ENCODE peak calls at places on chromosomes 1 and 21, in ten cellular contexts. One of them, this sample, is unnamed.

GRCh38 chr1:19374402-19374801 is 62.3 kb downstream of the SLC66A1 start:
- DNase-seq in progenitor cell of endocrine pancreas: peak
- DNase-seq in RWPE1: no peak
- DNase-seq in AG04450: no peak
- DNase-seq in IMR-90: no peak
- DNase-seq in glutamatergic neuron: peak
- DNase-seq in fibroblast of mammary gland: no peak
- DNase-seq in cardiac muscle cell: no peak
- DNase-seq in tibial artery: no peak
- DNase-seq in bronchial epithelial cell: no peak
- DNase-seq in this sample: no peak

GRCh38 chr1:238205045-238205662 is 314.4 kb upstream of the ZP4 start:
- DNase-seq in AG04450: no peak
- DNase-seq in glutamatergic neuron: no peak
- DNase-seq in cardiac muscle cell: no peak
- DNase-seq in bronchial epithelial cell: no peak
- DNase-seq in RWPE1: no peak
- DNase-seq in IMR-90: no peak
- DNase-seq in fibroblast of mammary gland: no peak
- DNase-seq in tibial artery: no peak
- DNase-seq in progenitor cell of endocrine pancreas: no peak
- DNase-seq in this sample: no peak

GRCh38 chr1:46248122-46248920 is 758 bp downstream of the RAD54L start:
- DNase-seq in tibial artery: no peak
- DNase-seq in glutamatergic neuron: peak
- DNase-seq in AG04450: no peak
- DNase-seq in fibroblast of mammary gland: peak
- DNase-seq in bronchial epithelial cell: peak
- DNase-seq in cardiac muscle cell: peak
- DNase-seq in progenitor cell of endocrine pancreas: no peak
- DNase-seq in RWPE1: peak
- DNase-seq in IMR-90: no peak
- DNase-seq in this sample: no peak

GRCh38 chr21:42609806-42610205 is 43.6 kb upstream of the PDE9A start:
- DNase-seq in tibial artery: no peak
- DNase-seq in progenitor cell of endocrine pancreas: no peak
- DNase-seq in AG04450: no peak
- DNase-seq in fibroblast of mammary gland: no peak
- DNase-seq in cardiac muscle cell: no peak
- DNase-seq in IMR-90: no peak
- DNase-seq in glutamatergic neuron: no peak
- DNase-seq in RWPE1: no peak
- DNase-seq in bronchial epithelial cell: no peak
- DNase-seq in this sample: no peak

GRCh38 chr1:86016076-86016746 is 140.4 kb downstream of the COL24A1 start:
- DNase-seq in cardiac muscle cell: no peak
- DNase-seq in bronchial epithelial cell: peak
- DNase-seq in tibial artery: no peak
- DNase-seq in RWPE1: no peak
- DNase-seq in progenitor cell of endocrine pancreas: no peak
- DNase-seq in fibroblast of mammary gland: no peak
- DNase-seq in AG04450: no peak
- DNase-seq in glutamatergic neuron: no peak
- DNase-seq in IMR-90: peak
- DNase-seq in this sample: no peak

GRCh38 chr1:88847618-88848017 is 43.7 kb downstream of the GTF2B start:
- DNase-seq in fibroblast of mammary gland: peak
- DNase-seq in IMR-90: no peak
- DNase-seq in glutamatergic neuron: no peak
- DNase-seq in progenitor cell of endocrine pancreas: no peak
- DNase-seq in AG04450: no peak
- DNase-seq in bronchial epithelial cell: no peak
- DNase-seq in cardiac muscle cell: no peak
- DNase-seq in tibial artery: no peak
- DNase-seq in RWPE1: no peak
- DNase-seq in this sample: no peak

GRCh38 chr21:42532466-42533181 is 19.0 kb downstream of the SLC37A1 start:
- DNase-seq in progenitor cell of endocrine pancreas: no peak
- DNase-seq in AG04450: no peak
- DNase-seq in fibroblast of mammary gland: no peak
- DNase-seq in glutamatergic neuron: no peak
- DNase-seq in tibial artery: peak
- DNase-seq in IMR-90: peak
- DNase-seq in bronchial epithelial cell: no peak
- DNase-seq in RWPE1: no peak
- DNase-seq in cardiac muscle cell: no peak
- DNase-seq in this sample: no peak

GRCh38 chr1:193538690-193539089 is 352.3 kb upstream of the B3GALT2 start:
- DNase-seq in bronchial epithelial cell: no peak
- DNase-seq in IMR-90: no peak
- DNase-seq in AG04450: no peak
- DNase-seq in cardiac muscle cell: no peak
- DNase-seq in tibial artery: no peak
- DNase-seq in progenitor cell of endocrine pancreas: no peak
- DNase-seq in fibroblast of mammary gland: no peak
- DNase-seq in RWPE1: no peak
- DNase-seq in glutamatergic neuron: no peak
- DNase-seq in this sample: no peak

GRCh38 chr21:24938592-24938991 is 668.7 kb downstream of the MRPL39 start:
- DNase-seq in tibial artery: no peak
- DNase-seq in glutamatergic neuron: no peak
- DNase-seq in IMR-90: no peak
- DNase-seq in cardiac muscle cell: no peak
- DNase-seq in fibroblast of mammary gland: no peak
- DNase-seq in RWPE1: no peak
- DNase-seq in progenitor cell of endocrine pancreas: no peak
- DNase-seq in bronchial epithelial cell: no peak
- DNase-seq in AG04450: no peak
- DNase-seq in this sample: no peak

GRCh38 chr1:200438911-200439310 is 29.1 kb upstream of the ZNF281 start:
- DNase-seq in IMR-90: peak
- DNase-seq in glutamatergic neuron: no peak
- DNase-seq in cardiac muscle cell: no peak
- DNase-seq in fibroblast of mammary gland: peak
- DNase-seq in progenitor cell of endocrine pancreas: no peak
- DNase-seq in bronchial epithelial cell: no peak
- DNase-seq in tibial artery: no peak
- DNase-seq in AG04450: peak
- DNase-seq in RWPE1: no peak
- DNase-seq in this sample: no peak

GRCh38 chr1:160108888-160109662 is 6.5 kb upstream of the ATP1A2 start:
- DNase-seq in AG04450: no peak
- DNase-seq in progenitor cell of endocrine pancreas: no peak
- DNase-seq in cardiac muscle cell: peak
- DNase-seq in fibroblast of mammary gland: peak
- DNase-seq in RWPE1: no peak
- DNase-seq in bronchial epithelial cell: peak
- DNase-seq in tibial artery: no peak
- DNase-seq in glutamatergic neuron: no peak
- DNase-seq in IMR-90: peak
- DNase-seq in this sample: no peak

GRCh38 chr1:233394860-233395717 is 67.6 kb downstream of the MAP3K21 start:
- DNase-seq in AG04450: peak
- DNase-seq in progenitor cell of endocrine pancreas: no peak
- DNase-seq in bronchial epithelial cell: peak
- DNase-seq in tibial artery: no peak
- DNase-seq in fibroblast of mammary gland: peak
- DNase-seq in RWPE1: peak
- DNase-seq in glutamatergic neuron: no peak
- DNase-seq in cardiac muscle cell: peak
- DNase-seq in IMR-90: peak
- DNase-seq in this sample: no peak

GRCh38 chr1:220321758-220322157 is 49.5 kb upstream of the RAB3GAP2 start:
- DNase-seq in fibroblast of mammary gland: no peak
- DNase-seq in cardiac muscle cell: no peak
- DNase-seq in tibial artery: no peak
- DNase-seq in glutamatergic neuron: no peak
- DNase-seq in IMR-90: no peak
- DNase-seq in progenitor cell of endocrine pancreas: no peak
- DNase-seq in RWPE1: no peak
- DNase-seq in bronchial epithelial cell: no peak
- DNase-seq in AG04450: no peak
- DNase-seq in this sample: no peak

GRCh38 chr1:162145280-162145965 is 75.9 kb downstream of the NOS1AP start:
- DNase-seq in tibial artery: no peak
- DNase-seq in fibroblast of mammary gland: no peak
- DNase-seq in glutamatergic neuron: no peak
- DNase-seq in cardiac muscle cell: peak
- DNase-seq in RWPE1: no peak
- DNase-seq in bronchial epithelial cell: no peak
- DNase-seq in progenitor cell of endocrine pancreas: no peak
- DNase-seq in IMR-90: no peak
- DNase-seq in AG04450: no peak
- DNase-seq in this sample: no peak

GRCh38 chr1:151254217-151255213 is at the start of gene PSMD4:
- DNase-seq in AG04450: peak
- DNase-seq in cardiac muscle cell: peak
- DNase-seq in progenitor cell of endocrine pancreas: peak
- DNase-seq in RWPE1: peak
- DNase-seq in glutamatergic neuron: peak
- DNase-seq in fibroblast of mammary gland: peak
- DNase-seq in bronchial epithelial cell: peak
- DNase-seq in tibial artery: peak
- DNase-seq in IMR-90: peak
- DNase-seq in this sample: peak
- TF ChIP-seq CTCF in AG04450: no peak
- TF ChIP-seq CTCF in cardiac muscle cell: no peak
- TF ChIP-seq CTCF in progenitor cell of endocrine pancreas: no peak
- TF ChIP-seq CTCF in RWPE1: no peak
- TF ChIP-seq CTCF in glutamatergic neuron: no peak
- TF ChIP-seq CTCF in fibroblast of mammary gland: no peak
- TF ChIP-seq CTCF in bronchial epithelial cell: no peak
- TF ChIP-seq CTCF in tibial artery: no peak
- TF ChIP-seq CTCF in IMR-90: no peak
- TF ChIP-seq CTCF in this sample: peak

DNA sequence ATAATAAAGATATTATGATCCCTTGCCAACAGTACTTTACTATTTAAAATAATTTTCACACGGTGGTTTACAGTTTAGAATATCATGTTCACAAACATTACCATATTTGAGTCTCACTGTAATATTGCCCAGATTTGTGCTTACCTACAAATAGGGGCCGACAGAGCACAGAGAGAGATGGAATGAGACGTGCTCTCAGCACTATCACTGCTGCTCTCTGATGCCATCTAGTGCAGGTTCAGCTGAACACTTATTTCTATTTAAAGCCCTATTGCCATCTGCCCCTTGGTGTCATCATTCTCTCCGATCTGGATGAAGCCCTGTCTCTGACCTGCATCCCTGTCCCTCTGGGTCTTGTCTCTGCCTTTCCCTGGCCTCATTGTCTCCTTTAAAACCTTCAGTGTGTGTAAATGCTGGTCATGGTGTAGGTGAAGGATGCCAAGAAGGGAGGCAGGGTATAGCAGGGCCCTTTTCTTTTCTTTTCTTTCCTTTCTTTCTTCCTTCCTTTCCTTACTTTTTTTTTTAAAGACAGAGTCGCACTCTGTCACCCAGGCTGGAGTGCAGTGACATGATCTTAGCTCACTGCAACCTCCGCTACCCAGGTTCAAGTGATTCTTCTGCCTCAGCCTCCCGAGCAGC is 6.9 kb upstream of the GPATCH4 start:
- DNase-seq in RWPE1: peak
- DNase-seq in AG04450: peak
- DNase-seq in IMR-90: peak
- DNase-seq in progenitor cell of endocrine pancreas: no peak
- DNase-seq in fibroblast of mammary gland: peak
- DNase-seq in tibial artery: no peak
- DNase-seq in glutamatergic neuron: peak
- DNase-seq in bronchial epithelial cell: peak
- DNase-seq in cardiac muscle cell: peak
- DNase-seq in this sample: no peak
- TF ChIP-seq CTCF in RWPE1: peak
- TF ChIP-seq CTCF in AG04450: peak
- TF ChIP-seq CTCF in IMR-90: peak
- TF ChIP-seq CTCF in progenitor cell of endocrine pancreas: peak
- TF ChIP-seq CTCF in fibroblast of mammary gland: peak
- TF ChIP-seq CTCF in tibial artery: peak
- TF ChIP-seq CTCF in glutamatergic neuron: peak
- TF ChIP-seq CTCF in bronchial epithelial cell: peak
- TF ChIP-seq CTCF in cardiac muscle cell: peak
- TF ChIP-seq CTCF in this sample: peak

DNA sequence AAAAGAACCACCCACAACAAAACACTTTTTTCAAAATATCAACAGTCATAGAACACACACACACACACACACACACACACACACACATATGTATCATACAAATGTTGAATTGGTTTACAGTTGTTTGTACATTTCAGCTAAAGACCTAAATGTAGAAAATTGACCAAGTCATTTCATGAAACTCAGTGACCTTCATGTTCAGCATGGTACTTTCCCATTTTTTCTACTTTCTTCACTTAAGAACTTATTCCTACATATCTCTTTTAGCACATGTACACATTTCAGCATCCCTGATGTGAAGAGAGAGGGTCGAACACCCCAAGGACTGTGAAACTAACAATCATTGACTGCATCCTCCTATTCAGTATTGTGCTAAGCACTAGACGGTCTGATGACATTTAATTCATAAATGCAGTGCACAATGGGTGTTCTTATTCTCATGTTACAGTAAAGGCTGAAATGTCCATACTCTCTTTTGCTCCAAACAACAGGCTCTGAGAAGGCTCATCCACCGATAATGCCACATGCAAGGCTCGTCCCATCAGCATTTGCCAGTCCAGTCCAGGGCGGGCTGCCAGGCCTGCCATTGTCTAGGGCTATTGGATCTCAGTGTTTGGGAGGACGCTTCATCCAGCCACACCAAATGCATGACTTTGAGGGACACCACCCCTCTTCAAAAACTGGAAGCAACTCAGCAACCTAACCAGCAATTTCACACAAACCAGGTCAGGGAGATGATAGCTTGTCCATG is 150.1 kb upstream of the RUNX1 start:
- DNase-seq in fibroblast of mammary gland: no peak
- DNase-seq in glutamatergic neuron: no peak
- DNase-seq in bronchial epithelial cell: no peak
- DNase-seq in cardiac muscle cell: no peak
- DNase-seq in IMR-90: no peak
- DNase-seq in RWPE1: no peak
- DNase-seq in tibial artery: no peak
- DNase-seq in progenitor cell of endocrine pancreas: no peak
- DNase-seq in AG04450: no peak
- DNase-seq in this sample: no peak
- TF ChIP-seq CTCF in fibroblast of mammary gland: no peak
- TF ChIP-seq CTCF in glutamatergic neuron: no peak
- TF ChIP-seq CTCF in bronchial epithelial cell: no peak
- TF ChIP-seq CTCF in cardiac muscle cell: no peak
- TF ChIP-seq CTCF in IMR-90: no peak
- TF ChIP-seq CTCF in RWPE1: no peak
- TF ChIP-seq CTCF in tibial artery: no peak
- TF ChIP-seq CTCF in progenitor cell of endocrine pancreas: no peak
- TF ChIP-seq CTCF in AG04450: no peak
- TF ChIP-seq CTCF in this sample: no peak

DNA sequence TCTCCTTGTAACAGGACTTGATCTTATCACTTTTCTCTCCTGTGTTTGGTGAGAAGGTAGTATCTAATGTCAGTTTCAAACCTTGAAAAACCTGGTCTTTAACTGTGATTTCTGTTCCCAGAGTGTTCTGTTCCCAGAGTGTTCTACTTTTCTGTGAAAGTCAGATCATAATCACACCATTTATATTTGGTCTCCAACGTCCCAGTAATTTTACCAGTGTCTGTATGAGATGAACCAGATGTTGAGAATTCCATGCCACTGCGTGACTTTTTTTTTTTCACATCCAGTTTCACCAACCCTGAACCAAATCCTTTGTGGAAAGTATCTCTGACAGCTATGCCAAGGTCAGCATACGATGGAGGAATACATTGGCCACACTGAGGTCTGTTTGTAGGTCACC is 365.2 kb downstream of the USP25 start:
- DNase-seq in AG04450: no peak
- DNase-seq in progenitor cell of endocrine pancreas: no peak
- DNase-seq in cardiac muscle cell: no peak
- DNase-seq in glutamatergic neuron: no peak
- DNase-seq in fibroblast of mammary gland: no peak
- DNase-seq in IMR-90: no peak
- DNase-seq in bronchial epithelial cell: no peak
- DNase-seq in tibial artery: no peak
- DNase-seq in RWPE1: no peak
- DNase-seq in this sample: no peak
- TF ChIP-seq CTCF in AG04450: no peak
- TF ChIP-seq CTCF in progenitor cell of endocrine pancreas: no peak
- TF ChIP-seq CTCF in cardiac muscle cell: no peak
- TF ChIP-seq CTCF in glutamatergic neuron: no peak
- TF ChIP-seq CTCF in fibroblast of mammary gland: no peak
- TF ChIP-seq CTCF in IMR-90: no peak
- TF ChIP-seq CTCF in bronchial epithelial cell: no peak
- TF ChIP-seq CTCF in tibial artery: no peak
- TF ChIP-seq CTCF in RWPE1: no peak
- TF ChIP-seq CTCF in this sample: no peak